ENCODE peak calls at places on chromosomes 16 and 17, in five cellular contexts. A, W, N, J and I are unnamed samples.

GRCh38 chr16:85175724-85176233 is 63.5 kb upstream of the CIBAR2 start:
- DNase-seq in A (no peak), W (no peak), N (no peak), J (no peak), I (no peak)

GRCh38 chr16:85316321-85316919 is 204.1 kb upstream of the CIBAR2 start:
- DNase-seq in A (peak), W (peak), N (no peak), J (peak), I (peak)

GRCh38 chr16:12092347-12092882 is 115.9 kb downstream of the SNX29 start:
- DNase-seq in A (peak), W (peak), N (no peak), J (no peak), I (peak)

GRCh38 chr17:6712058-6712853 is 913 bp downstream of the SLC13A5 start:
- DNase-seq in A (peak), W (peak), N (no peak), J (no peak), I (peak)

GRCh38 chr16:81973737-81974136 is 37.5 kb downstream of the SDR42E1 start:
- DNase-seq in A (no peak), W (no peak), N (no peak), J (no peak), I (no peak)

GRCh38 chr17:27644586-27644985 is 13.6 kb downstream of the LGALS9 start:
- DNase-seq in A (peak), W (peak), N (no peak), J (no peak), I (no peak)

GRCh38 chr16:84484579-84485254 is 19.7 kb downstream of the MEAK7 start:
- DNase-seq in A (peak), W (peak), N (no peak), J (peak), I (peak)

GRCh38 chr16:1349351-1349750 is 2.3 kb downstream of the TSR3 start:
- DNase-seq in A (no peak), W (no peak), N (no peak), J (no peak), I (no peak)

GRCh38 chr16:11087691-11088431 is 143.5 kb downstream of the CLEC16A start:
- DNase-seq in A (no peak), W (no peak), N (no peak), J (peak), I (no peak)

GRCh38 chr16:2520097-2520783 is at the start of gene AMDHD2:
- DNase-seq in A (peak), W (peak), N (peak), J (peak), I (peak)

GRCh38 chr17:47708864-47709541 is 15.0 kb downstream of the TBKBP1 start:
- DNase-seq in A (peak), W (peak), N (peak), J (no peak), I (no peak)

GRCh38 chr17:34486781-34487180 is 92.6 kb upstream of the TMEM132E start:
- DNase-seq in A (no peak), W (no peak), N (no peak), J (no peak), I (no peak)

GRCh38 chr17:66662496-66662895 is 172.4 kb upstream of the CACNG5 start:
- DNase-seq in A (no peak), W (no peak), N (no peak), J (no peak), I (no peak)

GRCh38 chr17:28492352-28493310 is 13.5 kb upstream of the FOXN1 start:
- DNase-seq in A (no peak), W (peak), N (no peak), J (peak), I (no peak)

GRCh38 chr16:4260360-4260759 is 12.5 kb downstream of the TFAP4 start:
- DNase-seq in A (no peak), W (no peak), N (no peak), J (no peak), I (no peak)

GRCh38 chr16:17949713-17950112 is 386.8 kb downstream of the NPIPA8 start:
- DNase-seq in A (no peak), W (no peak), N (no peak), J (no peak), I (no peak)

GRCh38 chr16:11743308-11744074 is 834 bp upstream of the TXNDC11 start:
- DNase-seq in A (peak), W (peak), N (peak), J (peak), I (peak)

GRCh38 chr16:15993128-15993527 is 43.7 kb downstream of the ABCC1 start:
- DNase-seq in A (no peak), W (no peak), N (no peak), J (no peak), I (no peak)

DNA sequence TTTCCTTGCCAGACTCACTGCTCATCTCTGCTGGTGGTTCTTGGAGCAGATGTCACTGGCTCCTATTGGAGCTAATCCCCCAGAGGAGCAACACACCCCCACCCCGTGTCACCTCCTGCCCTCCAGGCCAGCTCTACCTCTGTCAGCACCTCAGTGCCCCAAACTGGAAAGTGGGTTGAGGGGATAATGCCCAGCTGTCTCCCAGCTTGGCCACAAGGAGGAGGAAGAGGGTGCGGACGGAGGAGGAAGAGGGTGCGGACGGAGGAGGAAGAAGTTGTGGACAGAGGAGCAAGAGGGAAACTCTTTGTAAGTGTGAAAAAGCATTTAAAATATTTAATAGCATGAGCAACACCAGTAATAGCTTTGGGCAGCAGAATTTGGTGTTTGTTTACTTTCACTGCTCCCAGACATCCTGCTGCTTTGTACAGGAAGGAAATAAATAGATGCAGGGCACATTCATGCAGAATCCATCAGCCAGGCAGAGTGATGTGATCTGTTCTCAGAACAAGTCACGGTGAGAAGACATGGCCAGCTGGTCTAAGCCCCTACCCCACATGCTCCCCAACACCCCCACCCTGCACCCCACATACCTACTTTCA is 82.5 kb downstream of the C17orf67 start:
- DNase-seq in A (no peak), W (no peak), N (no peak), J (no peak), I (no peak)
- H3K4me3 ChIP-seq in A (no peak), W (no peak), N (no peak), J (no peak), I (no peak)

GRCh38 chr17:78019367-78019975 is 61.0 kb downstream of the TNRC6C start:
- DNase-seq in A (peak), W (peak), N (no peak), J (peak), I (peak)
- TF ChIP-seq CTCF in A (peak), W (peak), N (peak), J (peak), I (peak)

DNA sequence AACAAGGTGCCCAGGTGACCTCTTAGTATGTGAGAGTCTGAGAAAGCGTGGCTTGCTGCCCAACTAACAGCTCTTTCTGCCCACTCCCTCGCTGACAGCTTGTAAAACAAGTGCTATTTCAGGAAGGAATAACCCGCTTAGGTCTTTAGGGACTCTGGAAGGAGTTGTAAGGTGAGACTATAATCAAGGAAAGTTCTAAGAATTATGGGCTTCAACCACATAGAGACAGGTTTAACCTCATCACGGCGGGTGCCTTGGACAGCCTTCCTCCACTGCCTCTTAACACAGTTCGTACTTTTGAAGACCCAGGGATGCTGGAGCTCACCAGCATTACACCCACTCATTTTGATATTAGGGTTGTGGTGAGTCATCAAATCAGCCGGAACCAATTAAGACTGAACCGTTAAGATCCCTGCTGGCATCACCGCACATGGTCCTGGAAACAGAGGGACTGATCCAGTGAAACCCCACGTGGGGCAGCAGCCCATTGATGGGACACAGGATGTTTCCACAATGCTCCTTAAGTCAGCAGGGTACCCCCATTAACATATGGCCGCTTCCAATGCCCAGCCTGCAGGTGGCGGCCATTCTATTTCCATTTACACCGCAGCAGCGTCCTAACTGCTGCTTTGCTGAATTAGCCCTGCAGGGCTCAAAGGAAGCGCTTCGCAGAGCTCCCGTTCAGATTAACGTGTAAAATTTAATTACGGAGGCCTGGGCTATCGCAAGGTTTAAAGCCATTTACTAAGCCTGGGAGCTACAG is 176.6 kb upstream of the SDK2 start:
- DNase-seq in A (no peak), W (no peak), N (peak), J (peak), I (peak)
- H3K4me3 ChIP-seq in A (no peak), W (no peak), N (no peak), J (no peak), I (no peak)

GRCh38 chr17:17497065-17497844 is 1.1 kb upstream of the RASD1 start:
- DNase-seq in A (peak), W (no peak), N (no peak), J (no peak), I (no peak)
- TF ChIP-seq CTCF in A (no peak), W (no peak), N (no peak), J (peak), I (no peak)

GRCh38 chr16:46800494-46800893 is 30.5 kb downstream of the C16orf87 start:
- DNase-seq in A (no peak), W (no peak), N (no peak), J (no peak), I (no peak)
- H3K4me3 ChIP-seq in A (no peak), W (no peak), N (no peak), J (no peak), I (no peak)

DNA sequence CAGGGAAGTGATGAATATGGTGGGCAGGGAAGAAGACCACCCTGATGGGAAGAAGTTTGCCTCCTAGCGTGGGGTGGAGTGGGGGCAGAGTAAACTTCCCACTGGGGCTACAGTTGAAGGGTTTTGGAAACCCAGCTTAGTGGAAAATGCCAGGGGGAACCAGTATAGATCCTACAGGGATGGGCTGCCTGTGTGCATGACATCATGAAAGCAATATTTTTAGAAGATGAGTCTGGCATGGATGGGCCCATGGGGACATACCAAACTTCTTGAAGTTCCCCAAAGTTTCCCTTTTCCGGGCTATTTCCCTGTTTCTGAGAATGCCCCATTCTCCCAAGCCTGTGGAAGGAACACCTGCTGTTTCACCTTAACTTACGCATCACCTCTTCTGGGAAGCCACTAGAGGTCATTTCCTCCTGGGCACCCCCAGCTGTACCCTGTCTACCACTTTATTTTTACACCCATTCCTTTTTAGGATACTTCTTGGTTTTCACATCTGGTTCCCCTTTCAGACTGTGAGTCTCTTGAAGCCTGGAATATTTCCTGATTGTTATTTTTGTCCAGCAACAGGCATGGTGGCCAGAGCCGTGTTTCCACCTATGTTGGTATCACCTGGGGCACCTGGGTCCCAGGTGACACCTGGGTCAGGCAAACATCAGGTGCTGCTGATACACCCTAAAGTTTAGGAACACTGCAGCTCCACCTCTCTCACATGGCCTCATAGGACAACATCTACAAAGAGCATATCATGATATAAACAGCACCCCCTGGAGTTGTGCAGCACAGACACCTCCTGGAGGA is 9.8 kb downstream of the SOCS3 start:
- DNase-seq in A (no peak), W (no peak), N (no peak), J (no peak), I (no peak)
- TF ChIP-seq CTCF in A (no peak), W (no peak), N (no peak), J (peak), I (no peak)

DNA sequence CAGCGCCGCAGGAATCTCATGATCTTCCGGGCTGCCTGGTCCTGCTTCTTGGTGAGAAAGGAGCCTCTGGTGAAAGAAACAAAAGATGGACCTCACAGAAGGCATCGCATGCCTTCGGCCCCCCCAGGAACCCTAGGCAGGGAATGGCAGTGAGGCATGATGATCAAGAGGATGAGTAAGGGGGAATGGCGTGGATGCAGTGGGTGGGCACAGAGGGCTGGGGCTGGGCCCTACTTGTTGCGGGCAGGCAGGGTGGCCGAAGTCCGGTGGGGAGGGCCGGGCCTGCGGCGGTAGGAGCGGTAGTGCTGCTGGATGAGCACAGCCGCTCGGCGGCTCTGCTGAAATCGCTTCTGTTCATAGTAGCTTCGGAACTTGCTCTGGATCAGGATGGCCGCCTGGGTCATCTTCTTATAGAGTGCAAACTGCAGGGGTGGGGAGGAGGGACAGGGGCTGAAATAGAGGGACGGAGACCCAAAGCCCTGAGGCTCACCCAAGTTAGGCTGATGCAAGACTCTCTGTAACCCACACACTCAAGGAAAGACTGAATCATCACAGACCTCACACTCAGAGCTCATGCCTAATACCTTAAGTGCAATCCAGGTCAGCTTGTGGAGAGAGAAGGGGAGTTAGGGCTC is 1.4 kb upstream of the SPAG7 start:
- DNase-seq in A (peak), W (peak), N (peak), J (no peak), I (peak)
- H3K4me3 ChIP-seq in A (peak), W (peak), N (peak), J (peak), I (peak)

DNA sequence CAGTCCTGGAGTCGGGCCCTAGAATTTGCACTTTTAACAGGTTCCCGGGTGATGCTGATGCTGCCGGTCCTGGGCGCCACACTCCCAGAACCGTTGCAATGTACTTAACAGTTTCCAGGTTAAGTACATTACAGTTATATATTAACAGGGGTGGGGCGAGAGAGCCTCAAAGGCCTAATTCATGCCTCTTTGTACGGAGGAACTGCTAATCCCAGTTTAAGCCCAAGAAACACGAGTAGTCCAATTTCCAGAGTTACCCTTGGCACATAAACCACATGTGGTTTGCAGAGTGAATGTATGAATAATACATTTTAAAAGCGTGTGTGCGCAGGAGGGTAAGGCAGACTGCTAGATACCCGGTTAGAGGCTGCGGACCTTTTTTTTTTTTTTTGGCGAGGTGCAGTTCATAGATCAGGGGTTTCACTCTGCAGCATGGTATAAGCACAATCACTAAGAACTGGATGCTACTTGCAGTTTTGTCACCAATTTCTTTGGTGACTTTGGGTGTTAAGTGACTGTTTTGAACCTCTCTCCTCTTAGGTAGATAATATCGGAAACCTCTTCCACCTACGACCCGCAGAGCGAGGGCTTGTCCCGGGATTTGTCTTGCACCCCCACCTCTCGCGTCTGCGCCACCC is 714 bp downstream of the COX11 start:
- DNase-seq in A (peak), W (no peak), N (no peak), J (peak), I (peak)
- TF ChIP-seq CTCF in A (no peak), W (peak), N (peak), J (peak), I (no peak)